ENCODE peak calls at places on chromosomes 7 and 10, in nine cellular contexts. O, M, P, L, F, X, Z, B and A are unnamed samples.

GRCh38 chr10:23141995-23142394 is 46.6 kb downstream of the MSRB2 start:
- DNase-seq in O (no peak), P (no peak), X (no peak), F (no peak), L (no peak), Z (no peak), M (no peak), B (no peak), A (no peak)

GRCh38 chr7:92781117-92781720 is 55.2 kb downstream of the CDK6 start:
- DNase-seq in L (peak), Z (peak), O (no peak), F (no peak), B (no peak), M (no peak), P (no peak), X (no peak), A (no peak)

GRCh38 chr7:155356323-155357105 is 58.8 kb downstream of the INSIG1 start:
- DNase-seq in Z (peak), P (no peak), B (no peak), L (no peak), F (peak), M (no peak), X (no peak), O (no peak), A (peak)

GRCh38 chr7:70210200-70210960 is 612.1 kb downstream of the AUTS2 start:
- DNase-seq in Z (peak), B (no peak), P (no peak), X (no peak), O (no peak), L (no peak), M (no peak), F (no peak), A (no peak)

GRCh38 chr7:2510909-2511768 is 8.4 kb upstream of the LFNG start:
- DNase-seq in F (peak), O (no peak), B (no peak), P (peak), X (no peak), M (no peak), L (no peak), Z (no peak), A (peak)

GRCh38 chr10:98519936-98520335 is 73.2 kb upstream of the HPS1 start:
- DNase-seq in X (no peak), P (no peak), B (no peak), L (no peak), M (no peak), O (no peak), Z (no peak), F (no peak), A (no peak)

GRCh38 chr10:19801369-19801768 is 14.9 kb upstream of the PLXDC2 start:
- DNase-seq in F (no peak), O (no peak), X (no peak), Z (no peak), M (no peak), L (no peak), P (no peak), B (no peak), A (no peak)

GRCh38 chr10:61302124-61302523 is 151.1 kb downstream of the TMEM26 start:
- DNase-seq in Z (no peak), P (no peak), M (no peak), L (no peak), F (no peak), X (no peak), B (no peak), O (no peak), A (no peak)

GRCh38 chr7:114048386-114049235 is 129.8 kb upstream of the PPP1R3A start:
- DNase-seq in X (no peak), L (no peak), M (peak), F (peak), B (no peak), O (no peak), P (no peak), Z (peak), A (no peak)

GRCh38 chr7:104791065-104791464 is 222.9 kb upstream of the KMT2E start:
- DNase-seq in X (no peak), B (no peak), O (no peak), P (no peak), L (no peak), Z (no peak), F (no peak), M (no peak), A (no peak)

GRCh38 chr10:124534231-124534798 is 72.7 kb downstream of the LHPP start:
- DNase-seq in P (no peak), X (no peak), M (no peak), L (no peak), O (no peak), B (no peak), F (peak), Z (no peak), A (peak)

GRCh38 chr7:22142593-22142992 is 196.9 kb upstream of the CDCA7L start:
- DNase-seq in P (no peak), Z (no peak), L (no peak), X (no peak), F (no peak), B (no peak), O (no peak), M (no peak), A (no peak)

GRCh38 chr7:139099181-139099947 is 10.2 kb downstream of the ZC3HAV1 start:
- DNase-seq in O (no peak), F (no peak), Z (no peak), P (no peak), B (no peak), X (no peak), L (no peak), M (no peak), A (no peak)

GRCh38 chr10:104254493-104255243 is at the start of gene GSTO1:
- DNase-seq in M (no peak), O (peak), P (peak), F (peak), B (no peak), L (peak), X (peak), Z (peak), A (peak)

GRCh38 chr10:86900955-86901354 is 56.5 kb downstream of the MMRN2 start:
- DNase-seq in L (peak), P (no peak), M (no peak), F (no peak), X (no peak), B (no peak), O (no peak), Z (no peak), A (no peak)

GRCh38 chr7:35720849-35721248 is 25.9 kb upstream of the HERPUD2 start:
- DNase-seq in O (no peak), B (no peak), X (no peak), M (no peak), F (no peak), P (no peak), L (no peak), Z (no peak), A (no peak)

GRCh38 chr10:76582536-76582935 is 1055.1 kb downstream of the KCNMA1 start:
- DNase-seq in B (no peak), F (no peak), M (no peak), P (no peak), X (no peak), Z (no peak), L (no peak), O (no peak), A (no peak)

GRCh38 chr10:58177362-58177947 is 90.2 kb downstream of the IPMK start:
- DNase-seq in Z (peak), P (no peak), X (no peak), B (no peak), M (no peak), F (peak), O (no peak), L (no peak), A (no peak)

GRCh38 chr7:84712326-84712725 is 474.5 kb downstream of the SEMA3D start:
- DNase-seq in X (no peak), P (no peak), L (no peak), O (no peak), B (no peak), Z (no peak), F (no peak), M (no peak), A (no peak)

GRCh38 chr7:51636503-51636902 is 319.9 kb upstream of the COBL start:
- DNase-seq in L (no peak), O (no peak), X (no peak), P (no peak), Z (no peak), M (no peak), B (no peak), F (no peak), A (no peak)

GRCh38 chr10:117217196-117217761 is 20.0 kb downstream of the KCNK18 start:
- DNase-seq in M (no peak), Z (no peak), F (peak), P (peak), L (no peak), O (no peak), B (no peak), X (no peak), A (peak)

GRCh38 chr10:1241322-1241890 is 185.2 kb downstream of the WDR37 start:
- DNase-seq in Z (no peak), L (no peak), P (no peak), X (no peak), M (no peak), O (no peak), B (no peak), F (no peak), A (peak)

GRCh38 chr10:25263931-25264330 is 89.1 kb downstream of the GPR158 start:
- DNase-seq in Z (no peak), M (no peak), P (no peak), X (no peak), B (no peak), F (no peak), L (no peak), O (no peak), A (no peak)

GRCh38 chr7:98216941-98217622 is 5.8 kb downstream of the BHLHA15 start:
- DNase-seq in P (no peak), X (no peak), B (no peak), L (no peak), Z (no peak), O (no peak), M (no peak), F (no peak), A (no peak)

GRCh38 chr7:116621649-116622048 is 50.3 kb upstream of the MET start:
- DNase-seq in L (no peak), O (no peak), B (no peak), F (no peak), X (no peak), M (no peak), Z (no peak), P (no peak), A (no peak)

GRCh38 chr10:73810735-73811465 is 498 bp downstream of the NDST2 start:
- DNase-seq in O (peak), B (peak), M (no peak), L (no peak), F (peak), P (peak), Z (no peak), X (peak), A (peak)

GRCh38 chr10:120336910-120337540 is 120.0 kb upstream of the PLPP4 start:
- DNase-seq in O (peak), P (peak), B (peak), L (no peak), Z (peak), M (peak), X (peak), F (peak), A (peak)

GRCh38 chr10:15744217-15744865 is 24.6 kb upstream of the ITGA8 start:
- DNase-seq in Z (peak), L (no peak), B (no peak), F (peak), P (no peak), O (no peak), M (peak), X (peak), A (peak)

GRCh38 chr7:128831994-128832879 is 2.0 kb downstream of the FLNC start:
- DNase-seq in B (no peak), O (no peak), L (peak), M (no peak), X (peak), F (peak), P (no peak), Z (peak), A (peak)

GRCh38 chr7:98107313-98107691 is 640 bp downstream of the LMTK2 start:
- DNase-seq in X (peak), B (no peak), Z (no peak), M (no peak), O (no peak), F (peak), P (peak), L (no peak), A (no peak)

GRCh38 chr7:55017841-55018240 is 976 bp upstream of the EGFR start:
- DNase-seq in F (no peak), X (no peak), Z (no peak), M (no peak), B (no peak), P (no peak), L (no peak), O (no peak), A (peak)

GRCh38 chr10:88849224-88849623 is 2.4 kb downstream of the ANKRD22 start:
- DNase-seq in L (no peak), Z (no peak), B (no peak), F (no peak), M (no peak), O (no peak), X (no peak), P (no peak), A (no peak)

GRCh38 chr7:7766671-7767070 is 48.3 kb upstream of the RPA3 start:
- DNase-seq in M (no peak), B (no peak), F (no peak), O (no peak), X (no peak), Z (no peak), P (no peak), L (no peak), A (no peak)

GRCh38 chr10:62610649-62611229 is 193.8 kb upstream of the ADO start:
- DNase-seq in O (peak), X (peak), Z (peak), M (no peak), P (peak), L (no peak), B (peak), F (peak), A (peak)

GRCh38 chr10:46006219-46006618 is 24.2 kb downstream of the NCOA4 start:
- DNase-seq in O (no peak), F (no peak), B (no peak), X (no peak), L (no peak), Z (no peak), P (no peak), M (no peak), A (no peak)

GRCh38 chr7:76998263-76998666 is 33.9 kb downstream of the SPDYE17 start:
- DNase-seq in L (no peak), B (no peak), X (no peak), Z (peak), P (no peak), O (no peak), M (no peak), F (no peak), A (peak)